ENCODE peak calls at places on chromosomes 1 and 21, in six cellular contexts. I is BJ, T is skeletal muscle cell, J is ovary, Q is spleen, V is choroid plexus epithelial cell. W is an unnamed sample.

GRCh38 chr1:15167386-15167785 is 13.8 kb downstream of the TMEM51 start:
- DNase-seq in I (no peak), T (no peak), J (no peak), Q (no peak), V (peak), W (no peak)

GRCh38 chr1:53303175-53303574 is 24.7 kb downstream of the LRP8 start:
- DNase-seq in I (no peak), T (no peak), J (no peak), Q (no peak), V (no peak), W (no peak)

GRCh38 chr1:167795810-167796740 is 74.3 kb downstream of the MPZL1 start:
- DNase-seq in I (no peak), T (peak), J (no peak), Q (no peak), V (peak), W (no peak)

GRCh38 chr1:99963041-99963795 is 6.6 kb upstream of the SLC35A3 start:
- DNase-seq in I (no peak), T (no peak), J (no peak), Q (no peak), V (peak), W (no peak)

GRCh38 chr1:245969274-245969673 is 537.8 kb downstream of the SMYD3 start:
- DNase-seq in I (peak), T (peak), J (no peak), Q (no peak), V (peak), W (peak)

GRCh38 chr1:231603598-231604275 is 22.9 kb upstream of the DISC1 start:
- DNase-seq in I (no peak), T (no peak), J (no peak), Q (no peak), V (peak), W (no peak)

GRCh38 chr1:1351511-1352427 is 2.6 kb upstream of the DVL1 start:
- DNase-seq in I (no peak), T (no peak), J (peak), Q (no peak), V (no peak), W (no peak)

GRCh38 chr1:28954126-28954525 is 39.8 kb downstream of the EPB41 start:
- DNase-seq in I (no peak), T (no peak), J (no peak), Q (no peak), V (no peak), W (no peak)

GRCh38 chr1:167210966-167211674 is 9.6 kb upstream of the POU2F1 start:
- DNase-seq in I (no peak), T (no peak), J (no peak), Q (no peak), V (no peak), W (no peak)

GRCh38 chr1:51230501-51231078 is 5.5 kb upstream of the RNF11 start:
- DNase-seq in I (no peak), T (no peak), J (no peak), Q (no peak), V (no peak), W (no peak)

GRCh38 chr1:108653431-108654105 is 7.3 kb downstream of the HENMT1 start:
- DNase-seq in I (no peak), T (no peak), J (no peak), Q (no peak), V (no peak), W (no peak)

GRCh38 chr21:15151385-15152103 is 86.7 kb upstream of the NRIP1 start:
- DNase-seq in I (no peak), T (no peak), J (no peak), Q (no peak), V (no peak), W (no peak)

GRCh38 chr21:38769253-38769780 is 36.4 kb upstream of the ETS2 start:
- DNase-seq in I (no peak), T (peak), J (no peak), Q (no peak), V (peak), W (no peak)

GRCh38 chr1:161258439-161259386 is at the start of gene PCP4L1:
- DNase-seq in I (no peak), T (peak), J (peak), Q (peak), V (peak), W (no peak)

GRCh38 chr1:228366851-228367741 is 39.5 kb downstream of the TRIM11 start:
- DNase-seq in I (no peak), T (no peak), J (no peak), Q (peak), V (no peak), W (no peak)

GRCh38 chr1:230278871-230279582 is 147.1 kb downstream of the PGBD5 start:
- DNase-seq in I (no peak), T (no peak), J (no peak), Q (peak), V (no peak), W (no peak)

GRCh38 chr21:31909153-31909771 is 36.4 kb downstream of the HUNK start:
- DNase-seq in I (no peak), T (no peak), J (peak), Q (no peak), V (no peak), W (no peak)

GRCh38 chr21:44403106-44404020 is 49.9 kb downstream of the TRPM2 start:
- DNase-seq in I (no peak), T (no peak), J (no peak), Q (peak), V (no peak), W (no peak)

GRCh38 chr1:32215629-32216505 is 6.3 kb downstream of the TMEM234 start:
- DNase-seq in I (no peak), T (no peak), J (peak), Q (no peak), V (peak), W (no peak)

GRCh38 chr1:19047373-19047772 is 90.9 kb upstream of the IFFO2 start:
- DNase-seq in I (no peak), T (no peak), J (no peak), Q (peak), V (no peak), W (no peak)

GRCh38 chr21:33767236-33767635 is 124.9 kb downstream of the ITSN1 start:
- DNase-seq in I (no peak), T (peak), J (no peak), Q (no peak), V (peak), W (peak)

GRCh38 chr1:173749137-173749536 is 34.4 kb downstream of the KLHL20 start:
- DNase-seq in I (no peak), T (no peak), J (no peak), Q (no peak), V (no peak), W (no peak)

GRCh38 chr1:38169121-38169520 is 122.5 kb upstream of the POU3F1 start:
- DNase-seq in I (no peak), T (no peak), J (no peak), Q (no peak), V (no peak), W (no peak)

GRCh38 chr1:233477359-233477758 is 136.5 kb upstream of the KCNK1 start:
- DNase-seq in I (no peak), T (no peak), J (no peak), Q (no peak), V (no peak), W (no peak)

DNA sequence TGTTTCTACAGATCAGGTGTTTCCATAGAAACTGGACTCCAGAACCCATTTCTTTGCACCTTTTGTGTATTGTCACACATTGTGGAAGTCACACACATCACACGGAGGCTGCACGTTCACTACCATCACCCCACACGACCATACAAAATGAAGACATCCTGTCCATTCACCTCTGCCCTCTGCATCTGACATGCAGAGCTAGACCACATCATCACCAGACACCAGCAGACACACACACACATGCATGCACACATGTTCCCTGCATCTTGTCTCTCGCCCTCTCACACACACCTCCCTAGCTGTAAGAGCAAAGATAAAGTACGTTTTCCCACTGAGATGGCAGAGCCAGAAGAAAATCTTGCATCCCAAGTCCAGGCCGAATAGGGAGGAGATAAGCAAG is 617 bp downstream of the PRELP start:
- DNase-seq in I (no peak), T (no peak), J (no peak), Q (peak), V (no peak), W (no peak)
- H3K4me3 ChIP-seq in I (peak), T (no peak), J (peak), Q (peak), V (no peak), W (no peak)

DNA sequence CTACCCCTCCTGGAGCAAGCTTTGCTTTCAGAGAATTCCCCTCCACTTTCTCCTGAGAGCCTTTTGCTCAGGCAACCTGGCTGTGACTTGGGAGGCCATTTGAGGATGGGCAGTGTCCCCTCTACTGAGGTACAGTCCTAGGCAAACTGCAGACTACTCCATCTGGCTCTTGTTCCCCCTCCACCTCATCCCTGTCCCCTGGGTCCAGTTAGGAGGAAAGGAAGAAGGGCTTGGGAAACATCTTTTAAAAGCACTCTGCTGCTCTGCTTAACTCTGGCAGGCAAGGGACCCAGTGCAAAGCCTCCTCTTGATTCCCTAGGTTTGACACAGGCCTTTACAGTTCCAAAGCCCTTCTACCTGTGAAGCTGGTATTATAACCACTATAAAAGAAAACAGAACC is 108.2 kb downstream of the NAV1 start:
- DNase-seq in I (no peak), T (no peak), J (no peak), Q (no peak), V (no peak), W (no peak)
- H3K4me3 ChIP-seq in I (no peak), T (peak), J (no peak), Q (no peak), V (no peak), W (no peak)

GRCh38 chr1:111621050-111621449 is 1.5 kb downstream of the RAP1A start:
- DNase-seq in I (no peak), T (no peak), J (no peak), Q (no peak), V (peak), W (no peak)

GRCh38 chr1:111620412-111620971 is 903 bp downstream of the RAP1A start:
- DNase-seq in I (no peak), T (no peak), J (no peak), Q (no peak), V (peak), W (no peak)

GRCh38 chr1:111619635-111620411 is at the start of gene RAP1A:
- DNase-seq in I (no peak), T (peak), J (peak), Q (peak), V (peak), W (peak)

GRCh38 chr1:111624382-111624781 is 4.8 kb downstream of the RAP1A start:
- DNase-seq in I (no peak), T (no peak), J (no peak), Q (no peak), V (no peak), W (no peak)

GRCh38 chr1:111622166-111622565 is 2.6 kb downstream of the RAP1A start:
- DNase-seq in I (no peak), T (no peak), J (no peak), Q (no peak), V (no peak), W (no peak)
- H3K4me3 ChIP-seq in I (no peak), T (no peak), J (no peak), Q (peak), V (no peak), W (no peak)

DNA sequence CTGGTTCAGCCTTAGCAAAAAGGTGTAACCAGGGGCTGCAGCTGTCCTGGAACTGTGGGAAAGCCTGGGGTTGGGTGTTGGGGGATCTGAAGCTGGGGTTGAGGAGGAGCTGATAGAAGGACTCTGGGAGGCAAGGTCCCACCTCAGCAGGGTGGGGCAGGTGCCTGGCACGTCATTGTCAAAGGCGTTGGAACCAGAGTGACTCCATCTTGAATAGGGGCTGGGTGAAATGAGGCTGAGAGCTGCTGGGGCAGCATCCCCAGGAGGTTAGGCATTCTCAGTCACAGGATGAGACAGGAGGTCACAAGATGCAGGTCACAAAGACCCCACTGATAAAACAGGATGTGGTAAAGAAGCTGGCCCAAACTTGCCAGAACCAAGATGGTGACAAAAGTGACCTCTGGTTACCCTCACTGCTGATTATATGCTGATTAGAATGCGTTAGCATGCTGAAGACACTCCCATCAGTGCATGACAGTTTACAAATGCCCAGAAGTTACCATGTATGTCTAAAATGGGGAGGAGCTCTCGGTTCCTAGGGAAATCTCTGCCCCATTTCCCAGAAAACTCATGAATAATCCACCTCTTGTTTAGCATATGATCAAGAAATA is 85.4 kb downstream of the IER5 start:
- DNase-seq in I (peak), T (no peak), J (no peak), Q (no peak), V (no peak), W (no peak)
- H3K4me3 ChIP-seq in I (no peak), T (no peak), J (no peak), Q (no peak), V (no peak), W (no peak)

DNA sequence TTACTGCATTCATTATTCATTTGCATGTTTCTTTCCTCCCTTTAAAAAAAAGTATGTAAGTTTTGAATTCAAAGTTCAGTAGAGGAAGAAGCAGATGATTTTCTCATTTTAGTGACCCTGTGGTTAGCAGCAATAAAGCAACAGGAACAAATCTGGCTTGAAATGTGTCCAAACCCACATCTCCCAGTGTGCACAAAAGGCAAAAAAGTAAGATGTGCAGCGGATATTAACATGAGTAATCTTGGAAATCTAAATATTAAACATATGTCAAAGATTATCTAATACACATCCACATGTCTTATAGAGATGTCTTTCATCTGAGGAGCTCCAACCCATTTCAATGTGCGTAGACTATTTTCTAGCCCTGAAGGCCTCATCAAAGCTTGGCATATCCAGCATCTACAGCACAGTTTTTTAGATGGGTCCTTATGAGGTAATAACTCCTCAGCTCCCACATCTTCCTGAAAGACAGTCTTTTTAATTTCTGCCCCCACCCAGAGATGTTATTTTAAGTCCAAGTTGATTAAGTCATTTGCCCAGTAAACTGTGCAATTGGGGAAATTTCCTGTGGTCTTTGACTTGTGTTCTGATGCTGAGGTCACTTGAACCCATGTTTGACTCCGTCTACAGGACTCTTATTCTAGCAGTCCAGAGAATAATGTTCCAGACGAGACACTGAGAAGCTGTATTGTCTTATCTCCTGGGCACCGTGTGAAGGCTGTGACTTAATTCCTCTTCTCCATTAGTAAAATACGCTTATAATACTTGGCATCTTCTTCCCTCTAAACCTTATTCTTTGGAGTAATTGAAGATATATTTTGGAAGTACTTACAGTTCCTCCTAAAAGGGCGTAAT is 73.7 kb downstream of the LMO4 start:
- DNase-seq in I (peak), T (peak), J (no peak), Q (no peak), V (peak), W (peak)
- H3K4me3 ChIP-seq in I (no peak), T (no peak), J (no peak), Q (no peak), V (no peak), W (no peak)

DNA sequence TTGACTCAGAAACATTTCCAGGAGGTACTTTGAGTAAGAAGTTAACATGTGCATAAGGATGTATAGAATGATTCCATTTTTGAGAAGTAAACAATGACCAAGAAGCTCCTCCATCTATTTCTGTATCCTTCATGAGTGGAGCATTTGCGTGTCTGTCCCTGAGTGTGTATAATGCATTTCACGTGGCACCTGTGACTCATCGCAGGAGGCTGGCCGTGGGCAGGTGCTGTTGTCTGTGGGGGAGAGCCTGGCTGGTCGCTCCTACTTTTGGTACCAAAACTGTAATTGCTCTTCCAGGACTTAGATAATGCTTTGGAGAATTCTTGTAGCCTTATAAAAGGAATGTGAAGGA is 16.5 kb downstream of the SLC37A1 start:
- DNase-seq in I (no peak), T (no peak), J (no peak), Q (no peak), V (no peak), W (no peak)
- H3K4me3 ChIP-seq in I (no peak), T (no peak), J (no peak), Q (no peak), V (no peak), W (no peak)

GRCh38 chr1:207811319-207811718 is 59.5 kb downstream of the CD46 start:
- DNase-seq in I (no peak), T (no peak), J (no peak), Q (no peak), V (no peak), W (no peak)

GRCh38 chr1:207808322-207808705 is 56.5 kb downstream of the CD46 start:
- DNase-seq in I (no peak), T (no peak), J (no peak), Q (no peak), V (no peak), W (no peak)

GRCh38 chr1:207810606-207811295 is 58.9 kb downstream of the CD46 start:
- DNase-seq in I (no peak), T (no peak), J (no peak), Q (no peak), V (no peak), W (no peak)

GRCh38 chr1:207808911-207809555 is 57.2 kb downstream of the CD46 start:
- DNase-seq in I (no peak), T (no peak), J (no peak), Q (no peak), V (no peak), W (no peak)

GRCh38 chr1:207810173-207810572 is 58.3 kb downstream of the CD46 start:
- DNase-seq in I (no peak), T (peak), J (no peak), Q (no peak), V (peak), W (peak)
- H3K4me3 ChIP-seq in I (no peak), T (no peak), J (no peak), Q (no peak), V (no peak), W (no peak)

DNA sequence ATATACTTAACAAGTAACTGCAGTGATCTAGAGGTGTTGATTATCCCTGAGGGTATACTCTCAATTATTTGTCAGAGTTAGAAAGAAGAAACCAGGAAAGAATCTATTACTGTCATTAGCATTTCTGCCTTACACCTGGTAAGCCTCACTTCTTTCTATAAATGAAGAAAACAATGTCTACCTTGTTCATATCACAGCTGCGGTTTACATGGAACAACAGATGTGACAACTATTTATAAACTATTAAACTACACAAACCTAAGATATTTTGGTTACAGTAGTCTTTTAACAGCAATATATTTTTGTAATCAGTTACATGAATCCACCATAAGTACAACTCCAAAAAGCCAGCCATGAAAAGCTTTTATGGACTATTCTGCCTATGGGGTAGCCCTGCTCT is 40.7 kb downstream of the GON4L start:
- DNase-seq in I (no peak), T (no peak), J (no peak), Q (no peak), V (no peak), W (no peak)
- H3K4me3 ChIP-seq in I (no peak), T (no peak), J (no peak), Q (no peak), V (no peak), W (no peak)